ENCODE peak calls at places on chromosomes 11 and 22, in seven cellular contexts. G, P, I, H, F, U and C are unnamed samples. For H3K4me1 and H3K36me3, the result is how much of the 10 kb centered on the place peaks cover.

GRCh38 chr11:2576116-2576515 is 123.7 kb downstream of the KCNQ1OT1 start:
- DNase-seq in G (no peak), P (no peak), I (peak), H (no peak), F (no peak), U (no peak), C (no peak)

GRCh38 chr11:11403763-11404725 is 51.0 kb upstream of the CSNK2A3 start:
- DNase-seq in G (no peak), P (no peak), I (no peak), H (no peak), F (no peak), U (no peak), C (peak)

GRCh38 chr11:47518212-47518959 is 34.5 kb downstream of the CELF1 start:
- DNase-seq in G (no peak), P (no peak), I (no peak), H (no peak), F (no peak), U (no peak), C (no peak)

GRCh38 chr11:14141676-14142075 is 179.2 kb downstream of the SPON1 start:
- DNase-seq in G (no peak), P (no peak), I (no peak), H (no peak), F (no peak), U (no peak), C (no peak)

GRCh38 chr11:130212431-130212961 is 52.9 kb downstream of the ST14 start:
- DNase-seq in G (peak), P (no peak), I (no peak), H (no peak), F (no peak), U (no peak), C (no peak)

GRCh38 chr11:8608646-8609045 is 14.6 kb upstream of the STK33 start:
- DNase-seq in G (no peak), P (no peak), I (no peak), H (no peak), F (no peak), U (no peak), C (no peak)

GRCh38 chr11:36452987-36453386 is 57.1 kb downstream of the TRAF6 start:
- DNase-seq in G (no peak), P (no peak), I (no peak), H (peak), F (no peak), U (no peak), C (no peak)

GRCh38 chr22:49553076-49553475 is 274.6 kb downstream of the BRD1 start:
- DNase-seq in G (no peak), P (no peak), I (peak), H (no peak), F (no peak), U (no peak), C (no peak)

GRCh38 chr11:65260302-65260701 is 1.5 kb upstream of the POLA2 start:
- DNase-seq in G (no peak), P (no peak), I (peak), H (no peak), F (no peak), U (no peak), C (no peak)

GRCh38 chr22:38069372-38070249 is 12.4 kb downstream of the PICK1 start:
- DNase-seq in G (no peak), P (peak), I (peak), H (no peak), F (no peak), U (peak), C (peak)

GRCh38 chr22:39299829-39300178 is 19.6 kb downstream of the RPL3 start:
- DNase-seq in G (no peak), P (no peak), I (no peak), H (no peak), F (no peak), U (no peak), C (no peak)

GRCh38 chr11:33869511-33870422 is 22.1 kb downstream of the LMO2 start:
- DNase-seq in G (no peak), P (no peak), I (peak), H (no peak), F (no peak), U (no peak), C (peak)

GRCh38 chr22:24427500-24428164 is at the start of gene ADORA2A:
- DNase-seq in G (peak), P (no peak), I (peak), H (no peak), F (no peak), U (no peak), C (no peak)

GRCh38 chr11:61162092-61162935 is 1.1 kb upstream of the VPS37C start:
- DNase-seq in G (peak), P (no peak), I (no peak), H (peak), F (no peak), U (no peak), C (no peak)

GRCh38 chr22:22111267-22111751 is 128.7 kb upstream of the TOP3B start:
- DNase-seq in G (no peak), P (no peak), I (no peak), H (no peak), F (no peak), U (no peak), C (no peak)

GRCh38 chr11:13065200-13065787 is 56.2 kb downstream of the RASSF10 start:
- DNase-seq in G (no peak), P (no peak), I (no peak), H (peak), F (no peak), U (no peak), C (no peak)

GRCh38 chr11:7197469-7197868 is 54.2 kb upstream of the SYT9 start:
- DNase-seq in G (no peak), P (no peak), I (no peak), H (no peak), F (no peak), U (no peak), C (no peak)

GRCh38 chr11:8267280-8267679 is 3.6 kb upstream of the LMO1 start:
- DNase-seq in G (no peak), P (no peak), I (peak), H (no peak), F (no peak), U (no peak), C (no peak)

GRCh38 chr11:27703453-27703852 is 3.2 kb upstream of the BDNF start:
- DNase-seq in G (no peak), P (no peak), I (no peak), H (no peak), F (no peak), U (no peak), C (no peak)

GRCh38 chr11:84498016-84498415 is 1129.1 kb downstream of the DLG2 start:
- DNase-seq in G (no peak), P (no peak), I (no peak), H (no peak), F (no peak), U (peak), C (no peak)

GRCh38 chr11:37721485-37721884 is 1123.4 kb upstream of the RAG2 start:
- DNase-seq in G (no peak), P (no peak), I (no peak), H (no peak), F (no peak), U (no peak), C (no peak)

GRCh38 chr11:8025816-8026215 is 38.7 kb downstream of the EIF3F start:
- DNase-seq in G (no peak), P (no peak), I (no peak), H (no peak), F (no peak), U (no peak), C (no peak)

GRCh38 chr11:119807402-119807801 is 78.4 kb upstream of the NECTIN1 start:
- DNase-seq in G (no peak), P (no peak), I (no peak), H (no peak), F (no peak), U (no peak), C (no peak)

GRCh38 chr11:61460474-61460881 is 30.6 kb downstream of the SDHAF2 start:
- DNase-seq in G (no peak), P (no peak), I (no peak), H (no peak), F (no peak), U (no peak), C (no peak)

GRCh38 chr11:88709567-88709966 is 356.2 kb downstream of the GRM5 start:
- DNase-seq in G (no peak), P (no peak), I (no peak), H (no peak), F (no peak), U (no peak), C (no peak)

GRCh38 chr22:19873138-19873959 is 18.7 kb upstream of the GNB1L start:
- DNase-seq in G (no peak), P (no peak), I (peak), H (no peak), F (no peak), U (no peak), C (no peak)

GRCh38 chr11:118939948-118940598 is 14.3 kb upstream of the BCL9L start:
- DNase-seq in G (no peak), P (no peak), I (no peak), H (no peak), F (no peak), U (no peak), C (no peak)

GRCh38 chr11:64246874-64247728 is at the start of gene PPP1R14B:
- DNase-seq in G (peak), P (peak), I (peak), H (peak), F (peak), U (peak), C (peak)

GRCh38 chr11:79437274-79437980 is 3.4 kb downstream of the TENM4 start:
- DNase-seq in G (peak), P (peak), I (peak), H (no peak), F (peak), U (peak), C (peak)

GRCh38 chr22:39148727-39149535 is 3.5 kb downstream of the CBX7 start:
- DNase-seq in G (peak), P (no peak), I (no peak), H (no peak), F (no peak), U (no peak), C (no peak)

GRCh38 chr11:125345706-125346561 is 150.1 kb downstream of the FEZ1 start:
- DNase-seq in G (peak), P (peak), I (peak), H (peak), F (peak), U (peak), C (peak)

GRCh38 chr22:41362615-41363014 is 19.1 kb upstream of the TEF start:
- DNase-seq in G (no peak), P (no peak), I (no peak), H (no peak), F (no peak), U (no peak), C (no peak)

GRCh38 chr11:123628936-123629683 is 25.3 kb downstream of the SCN3B start:
- DNase-seq in G (peak), P (no peak), I (peak), H (no peak), F (no peak), U (no peak), C (no peak)

GRCh38 chr11:95443386-95443785 is 212.4 kb upstream of the SESN3 start:
- DNase-seq in G (no peak), P (no peak), I (no peak), H (peak), F (no peak), U (no peak), C (no peak)

GRCh38 chr11:115272925-115273324 is 231.3 kb downstream of the CADM1 start:
- DNase-seq in G (no peak), P (no peak), I (no peak), H (no peak), F (no peak), U (no peak), C (no peak)

GRCh38 chr11:70112017-70112434 is 33.9 kb downstream of the ANO1 start:
- DNase-seq in G (no peak), P (no peak), I (no peak), H (no peak), F (no peak), U (no peak), C (no peak)

GRCh38 chr22:11066458-11067285 is 4461.3 kb upstream of the OR11H1 start:
- DNase-seq in G (no peak), P (no peak), I (peak), H (no peak), F (no peak), U (no peak), C (no peak)

GRCh38 chr11:60018058-60018457 is 1.1 kb downstream of the OOSP4B start:
- DNase-seq in G (no peak), P (no peak), I (no peak), H (no peak), F (no peak), U (no peak), C (no peak)

GRCh38 chr11:46242462-46242960 is 35.0 kb upstream of the CREB3L1 start:
- DNase-seq in G (no peak), P (no peak), I (no peak), H (no peak), F (no peak), U (no peak), C (no peak)
- H3K4me3 ChIP-seq in G (peak), P (peak), I (peak), H (peak), F (peak), U (peak), C (peak)

GRCh38 chr11:106331163-106331562 is 253.7 kb downstream of the AASDHPPT start:
- DNase-seq in G (no peak), P (no peak), I (no peak), H (no peak), F (no peak), U (no peak), C (no peak)
- H3K4me1 ChIP-seq in G (under half), P (under half), I (under half), H (under half), F (under half), U (under half), C (under half)

GRCh38 chr11:116976941-116977570 is 121.2 kb downstream of the SIK3 start:
- DNase-seq in G (no peak), P (no peak), I (no peak), H (no peak), F (no peak), U (no peak), C (no peak)
- H3K36me3 ChIP-seq in G (under half), P (under half), I (under half), H (under half), F (under half), U (under half), C (under half)

GRCh38 chr11:22433517-22433916 is 95.3 kb downstream of the SLC17A6 start:
- DNase-seq in G (no peak), P (no peak), I (no peak), H (no peak), F (no peak), U (no peak), C (no peak)
- H3K4me3 ChIP-seq in G (no peak), P (no peak), I (no peak), H (no peak), F (no peak), U (no peak), C (no peak)

DNA sequence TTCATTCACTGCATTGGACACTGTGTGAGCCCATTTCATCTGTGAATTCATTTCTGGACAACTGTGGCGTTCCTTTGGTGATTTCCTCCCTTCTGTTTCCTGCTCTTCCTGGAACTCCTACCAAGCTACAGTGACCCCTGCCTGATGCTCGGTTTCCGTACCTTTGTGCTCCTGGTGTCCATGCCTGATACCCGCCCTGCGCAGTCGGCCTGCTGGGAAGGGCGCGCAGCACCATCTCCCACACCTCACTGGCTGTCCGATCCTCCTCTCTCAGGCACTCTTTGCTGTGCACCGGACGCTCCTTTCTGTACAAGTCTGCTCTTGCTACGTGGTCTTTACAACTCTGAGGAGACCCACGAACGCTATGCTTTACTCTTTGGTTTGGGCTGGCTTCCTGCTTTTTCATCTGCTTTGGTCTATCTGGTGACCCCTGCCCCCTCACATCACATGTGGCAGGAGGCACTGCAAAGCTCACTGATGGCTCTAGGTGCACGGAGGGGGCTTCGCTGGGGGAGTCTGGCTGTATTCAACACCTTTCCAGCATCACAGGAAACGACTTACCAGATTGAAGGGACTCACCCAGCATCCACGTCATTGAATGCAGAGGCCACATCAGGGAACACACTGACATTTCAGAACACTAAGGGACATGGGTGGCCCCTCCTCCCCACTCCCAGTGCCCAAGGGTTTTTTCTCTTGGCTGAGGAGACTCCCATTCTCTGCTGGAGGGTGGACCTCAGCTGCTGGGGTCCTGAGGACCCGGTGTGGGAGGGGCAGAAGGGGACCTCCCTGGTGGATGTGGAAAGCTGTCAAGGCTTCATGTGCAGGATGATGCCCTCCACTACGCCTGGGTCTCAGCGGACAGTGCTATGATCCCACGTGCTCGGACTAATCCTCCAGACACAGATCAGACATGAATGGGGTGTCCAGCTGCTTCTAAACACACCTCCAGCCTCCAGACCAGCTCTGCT is 27.0 kb upstream of the MOB2 start:
- DNase-seq in G (no peak), P (no peak), I (peak), H (no peak), F (no peak), U (no peak), C (no peak)
- H3K4me1 ChIP-seq in G (under half), P (under half), I (under half), H (under half), F (under half), U (under half), C (under half)

DNA sequence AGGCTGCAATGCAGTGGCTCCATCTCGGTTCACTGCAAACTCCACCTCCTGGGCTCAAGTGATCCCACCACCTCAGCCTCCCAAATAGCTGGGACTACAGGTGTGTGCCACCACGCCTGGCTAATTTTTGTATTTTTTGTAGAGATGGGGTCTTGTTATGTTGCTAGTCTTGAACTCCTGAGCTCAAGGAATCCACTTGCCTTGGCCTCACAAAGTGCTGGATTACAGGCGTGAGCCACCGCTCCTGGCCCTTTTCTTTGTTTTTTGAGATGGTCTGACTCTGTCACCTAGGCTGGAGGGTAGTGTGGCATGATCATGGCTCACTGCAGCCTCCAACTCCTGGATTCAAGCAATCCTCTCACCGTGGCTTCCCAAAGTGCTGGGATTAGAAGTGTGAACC is 21.0 kb downstream of the ARFGAP3 start:
- DNase-seq in G (no peak), P (no peak), I (no peak), H (no peak), F (no peak), U (no peak), C (no peak)
- H3K36me3 ChIP-seq in G (half or more), P (under half), I (half or more), H (half or more), F (half or more), U (under half), C (under half)

DNA sequence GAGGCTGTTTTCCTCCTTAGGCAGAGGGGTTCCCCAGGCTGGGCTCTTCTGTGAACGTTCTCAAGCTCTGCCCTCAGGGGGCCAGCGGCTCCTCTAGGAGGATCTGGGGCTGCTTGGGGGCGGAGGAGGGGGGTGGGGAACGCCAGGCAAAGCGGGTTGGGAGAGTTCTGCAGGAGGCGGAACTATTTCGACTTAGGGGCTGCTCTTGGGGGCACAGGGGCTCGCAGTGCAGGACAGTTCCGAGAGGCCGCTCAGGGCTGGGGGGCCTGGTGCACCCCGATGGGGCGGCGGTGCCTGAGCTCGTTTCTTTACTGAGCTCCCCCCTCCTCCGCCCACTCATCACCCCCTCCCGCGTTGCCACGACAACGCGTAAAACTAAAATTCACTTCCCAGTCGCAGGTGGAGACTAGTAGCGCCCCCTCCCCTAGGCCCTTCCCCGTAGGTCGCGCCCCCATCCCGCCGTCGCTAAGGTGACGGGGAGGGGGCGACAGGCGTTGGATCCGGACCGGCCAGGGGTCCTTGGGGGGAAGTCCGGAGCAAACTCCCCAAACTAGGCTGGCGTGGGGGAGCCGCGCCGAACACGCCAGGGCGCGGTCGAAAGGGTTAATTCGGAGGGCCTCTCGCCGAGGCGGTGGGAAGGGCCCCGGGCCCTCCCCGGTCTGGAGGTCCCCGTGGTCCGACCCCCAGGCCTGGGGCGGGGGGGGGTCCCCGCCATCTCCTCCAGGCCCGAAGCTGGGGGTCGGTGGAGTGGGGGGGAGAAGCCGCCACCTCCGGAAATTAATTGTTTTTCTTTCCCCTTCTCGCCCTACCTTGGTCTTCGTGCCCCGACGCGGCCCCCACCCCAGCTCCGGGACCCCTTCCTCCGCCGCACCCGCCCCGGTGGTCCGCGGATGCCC is 856 bp downstream of the SHANK3 start:
- DNase-seq in G (no peak), P (no peak), I (no peak), H (no peak), F (peak), U (no peak), C (no peak)
- H3K4me3 ChIP-seq in G (peak), P (peak), I (peak), H (no peak), F (peak), U (peak), C (peak)